ENCODE peak calls at places on chromosomes 4 and X, in eight cellular contexts. F is mesendoderm; I is T-helper 2 cell treated with Interferon-gamma antibody and Interleukin-4, amounts not matched to agents 5 μg/mL and 100 μg/mL, for 36 hours; Q is GM13976; G is HEK293T; M is brain microvascular endothelial cell; B is WTC11; J is suprapubic skin. C is an unnamed sample.
A peak's percentile ranks its signal among the peaks of the same experiment; 100 is the strongest.

GRCh38 chr4:17981063-17981462 is 40.5 kb downstream of the LCORL start:
- DNase-seq in G (no peak), J (no peak), B (no peak), I (no peak), F (no peak), M (no peak), Q (no peak), C (no peak)

GRCh38 chr4:173418636-173419035 is 19.7 kb upstream of the SCRG1 start:
- DNase-seq in M (no peak), F (no peak), I (no peak), Q (no peak), J (no peak), G (no peak), B (no peak), C (no peak)

GRCh38 chr4:28350485-28350884 is 1489.8 kb downstream of the STIM2 start:
- DNase-seq in M (no peak), J (no peak), F (no peak), I (no peak), B (no peak), G (no peak), Q (no peak), C (no peak)

GRCh38 chr4:22462693-22463092 is 53.2 kb downstream of the ADGRA3 start:
- DNase-seq in M (no peak), G (no peak), Q (no peak), B (peak; percentile 21), I (no peak), J (no peak), F (peak; percentile 78), C (no peak)

GRCh38 chr4:185343726-185344581 is 51.8 kb downstream of the LRP2BP start:
- DNase-seq in M (peak; percentile 72), Q (no peak), I (no peak), B (no peak), J (no peak), F (no peak), G (no peak), C (peak; percentile 31)

GRCh38 chrX:47854474-47854873 is 17.8 kb downstream of the ZNF81 start:
- DNase-seq in F (peak; percentile 29), Q (no peak), G (no peak), B (peak; percentile 29), I (no peak), M (peak; percentile 24), J (no peak), C (no peak)

GRCh38 chr4:25949166-25949748 is 35.2 kb downstream of the SMIM20 start:
- DNase-seq in G (no peak), Q (no peak), J (no peak), B (peak; percentile 54), F (peak; percentile 93), M (no peak), I (no peak), C (no peak)

GRCh38 chrX:41332408-41332987 is 1.5 kb upstream of the DDX3X start:
- DNase-seq in J (no peak), B (no peak), M (peak; percentile 12), I (no peak), Q (peak; percentile 32), G (no peak), F (peak; percentile 55), C (no peak)

GRCh38 chr4:23881052-23881501 is 8.8 kb downstream of the PPARGC1A start:
- DNase-seq in Q (no peak), J (no peak), F (no peak), M (no peak), B (no peak), G (no peak), I (no peak), C (no peak)

GRCh38 chrX:39258331-39258730 is 457.1 kb downstream of the MID1IP1 start:
- DNase-seq in M (peak; percentile 2), J (no peak), B (no peak), G (no peak), I (no peak), F (peak; percentile 65), Q (no peak), C (no peak)

GRCh38 chrX:149712831-149713230 is 971 bp downstream of the MAGEA11 start:
- DNase-seq in B (no peak), I (no peak), F (no peak), Q (no peak), J (no peak), G (no peak), M (no peak), C (no peak)

GRCh38 chr4:145171919-145172318 is 8.5 kb downstream of the OTUD4 start:
- DNase-seq in M (no peak), J (no peak), F (no peak), G (no peak), I (no peak), B (no peak), Q (no peak), C (no peak)

GRCh38 chr4:111934294-111934693 is 211.0 kb upstream of the FAM241A start:
- DNase-seq in J (no peak), I (no peak), G (no peak), Q (no peak), M (no peak), B (no peak), F (no peak), C (no peak)

GRCh38 chrX:152072236-152072635 is 66.1 kb downstream of the MAGEA10 start:
- DNase-seq in I (no peak), J (no peak), F (no peak), Q (no peak), M (peak; percentile 72), G (no peak), B (no peak), C (no peak)

C was measured in hepatic stellate cell.